ENCODE peak calls at places on chromosomes 16 and 17, in seven cellular contexts. U, X, V, M, S, N and T are unnamed samples.
A peak's percentile ranks its signal among the peaks of the same experiment; 100 is the strongest.

GRCh38 chr17:60720763-60721531 is 43.3 kb downstream of the BCAS3 start:
- DNase-seq in U (no peak), X (no peak), V (peak; percentile 4), M (peak; percentile 63), S (no peak), N (no peak), T (no peak)

GRCh38 chr16:62665269-62665668 is 629.0 kb upstream of the CDH8 start:
- DNase-seq in U (no peak), X (no peak), V (no peak), M (no peak), S (no peak), N (no peak), T (no peak)

GRCh38 chr17:31674305-31674704 is 184.7 kb downstream of the COPRS start:
- DNase-seq in U (peak; percentile 21), X (no peak), V (no peak), M (peak; percentile 77), S (no peak), N (no peak), T (no peak)

GRCh38 chr17:74467221-74467951 is 952 bp downstream of the CD300A start:
- DNase-seq in U (no peak), X (no peak), V (no peak), M (no peak), S (no peak), N (no peak), T (no peak)

GRCh38 chr16:71557299-71557698 is 19.6 kb downstream of the TAT start:
- DNase-seq in U (no peak), X (no peak), V (no peak), M (no peak), S (no peak), N (no peak), T (no peak)

GRCh38 chr17:75010683-75011406 is 1.6 kb upstream of the MRPL58 start:
- DNase-seq in U (no peak), X (no peak), V (no peak), M (peak; percentile 42), S (no peak), N (no peak), T (peak; percentile 27)

GRCh38 chr16:10988164-10988803 is 43.9 kb downstream of the CLEC16A start:
- DNase-seq in U (no peak), X (no peak), V (no peak), M (no peak), S (peak; percentile 18), N (no peak), T (no peak)

GRCh38 chr17:56833023-56833811 is 503 bp downstream of the C17orf67 start:
- DNase-seq in U (no peak), X (peak; percentile 52), V (peak; percentile 59), M (peak; percentile 57), S (peak; percentile 55), N (peak; percentile 68), T (peak; percentile 73)

GRCh38 chr16:72042157-72042660 is 12.1 kb upstream of the HP start:
- DNase-seq in U (no peak), X (peak; percentile 58), V (no peak), M (peak; percentile 40), S (no peak), N (peak; percentile 87), T (no peak)

GRCh38 chr17:83119987-83120864 is 40.8 kb downstream of the METRNL start:
- DNase-seq in U (peak; percentile 57), X (no peak), V (no peak), M (no peak), S (no peak), N (no peak), T (peak; percentile 54)

GRCh38 chr17:1413281-1413791 is 13.3 kb upstream of the YWHAE start:
- DNase-seq in U (no peak), X (peak; percentile 74), V (no peak), M (peak; percentile 85), S (no peak), N (peak; percentile 96), T (peak; percentile 88)

GRCh38 chr16:67594956-67595355 is 32.6 kb downstream of the CTCF start:
- DNase-seq in U (no peak), X (no peak), V (no peak), M (peak; percentile 85), S (no peak), N (peak; percentile 7), T (no peak)

GRCh38 chr16:68642047-68642435 is 3.1 kb upstream of the CDH3 start:
- DNase-seq in U (no peak), X (no peak), V (no peak), M (no peak), S (no peak), N (no peak), T (no peak)

GRCh38 chr17:59641799-59642484 is 22.2 kb downstream of the CLTC start:
- DNase-seq in U (no peak), X (no peak), V (no peak), M (peak; percentile 20), S (no peak), N (no peak), T (no peak)

GRCh38 chr16:23578096-23578830 is 17.9 kb downstream of the NDUFAB1 start:
- DNase-seq in U (no peak), X (no peak), V (no peak), M (no peak), S (no peak), N (no peak), T (no peak)

GRCh38 chr16:55942821-55943220 is 67.6 kb upstream of the CES5A start:
- DNase-seq in U (no peak), X (no peak), V (no peak), M (no peak), S (no peak), N (no peak), T (no peak)

GRCh38 chr17:2292100-2292499 is 11.5 kb downstream of the SMG6 start:
- DNase-seq in U (no peak), X (no peak), V (no peak), M (peak; percentile 79), S (no peak), N (no peak), T (no peak)

GRCh38 chr17:62687997-62688396 is 60.5 kb downstream of the MRC2 start:
- DNase-seq in U (no peak), X (no peak), V (no peak), M (no peak), S (no peak), N (no peak), T (no peak)

GRCh38 chr17:8189041-8189710 is 804 bp downstream of the BORCS6 start:
- DNase-seq in U (no peak), X (no peak), V (no peak), M (peak; percentile 24), S (peak; percentile 11), N (peak; percentile 62), T (peak; percentile 76)

GRCh38 chr16:69318911-69319289 is 7.8 kb downstream of the VPS4A start:
- DNase-seq in U (no peak), X (no peak), V (no peak), M (no peak), S (no peak), N (peak; percentile 51), T (no peak)

GRCh38 chr16:9311303-9311954 is 220.0 kb downstream of the HAPSTR1 start:
- DNase-seq in U (no peak), X (no peak), V (no peak), M (no peak), S (no peak), N (no peak), T (no peak)

GRCh38 chr17:81930142-81931125 is 2.9 kb upstream of the MAFG start:
- DNase-seq in U (no peak), X (peak; percentile 30), V (no peak), M (no peak), S (no peak), N (peak; percentile 85), T (no peak)

GRCh38 chr17:48282303-48282702 is 147.7 kb downstream of the SKAP1 start:
- DNase-seq in U (no peak), X (no peak), V (no peak), M (no peak), S (no peak), N (no peak), T (no peak)

DNA sequence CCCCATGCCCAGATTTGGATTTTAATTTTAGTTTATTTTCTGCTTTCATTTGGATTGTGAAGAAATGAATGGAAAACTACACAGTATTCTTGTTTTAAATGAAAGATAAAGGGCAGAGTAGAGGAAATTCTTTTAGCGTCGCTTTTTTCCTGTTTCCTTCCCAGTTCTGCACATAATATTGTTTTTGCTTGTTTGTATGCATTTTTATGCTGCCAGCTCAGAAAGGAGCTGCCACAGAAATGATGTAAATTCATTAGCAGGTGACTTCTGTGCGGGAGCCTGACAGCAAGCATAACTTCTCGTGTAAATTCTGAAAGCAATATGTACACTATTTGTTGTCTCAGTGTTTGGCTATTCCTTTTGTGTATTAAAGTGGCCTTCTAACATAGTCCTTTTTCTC is 234.6 kb downstream of the PHKB start:
- DNase-seq in U (no peak), X (no peak), V (no peak), M (no peak), S (no peak), N (no peak), T (no peak)
- H3K4me1 ChIP-seq in U (no peaks in the 10 kb centered on the region), X (no peaks in the 10 kb centered on the region), V (no peaks in the 10 kb centered on the region), M (no peaks in the 10 kb centered on the region), S (no peaks in the 10 kb centered on the region), N (no peaks in the 10 kb centered on the region), T (no peaks in the 10 kb centered on the region)

GRCh38 chr16:3304370-3304769 is 860 bp downstream of the TIGD7 start:
- DNase-seq in U (no peak), X (no peak), V (no peak), M (no peak), S (no peak), N (no peak), T (no peak)

GRCh38 chr16:3306078-3306477 is 781 bp downstream of the ZNF75A start:
- DNase-seq in U (no peak), X (no peak), V (no peak), M (no peak), S (no peak), N (no peak), T (no peak)

GRCh38 chr16:3305109-3306068 is at the start of the genes TIGD7 and ZNF75A:
- DNase-seq in U (peak; percentile 88), X (peak; percentile 88), V (peak; percentile 75), M (peak; percentile 94), S (peak; percentile 66), N (peak; percentile 91), T (peak; percentile 72)
- H3K9me3 ChIP-seq in U (peaks cover 51% of the 10 kb centered on the region), X (peaks cover 58% of the 10 kb centered on the region), V (peaks cover 20% of the 10 kb centered on the region), M (peaks cover 2% of the 10 kb centered on the region), S (peaks cover 16% of the 10 kb centered on the region), N (peaks cover 2% of the 10 kb centered on the region), T (no peaks in the 10 kb centered on the region)

GRCh38 chr16:57192146-57192545 is 6.0 kb downstream of the RSPRY1 start:
- DNase-seq in U (no peak), X (no peak), V (no peak), M (peak; percentile 58), S (no peak), N (no peak), T (no peak)

GRCh38 chr16:57194512-57194911 is 8.4 kb downstream of the RSPRY1 start:
- DNase-seq in U (no peak), X (no peak), V (no peak), M (peak; percentile 96), S (no peak), N (no peak), T (no peak)

GRCh38 chr16:57190136-57190535 is 4.0 kb downstream of the RSPRY1 start:
- DNase-seq in U (no peak), X (no peak), V (no peak), M (no peak), S (no peak), N (no peak), T (no peak)

GRCh38 chr16:57191056-57191536 is 5.0 kb downstream of the RSPRY1 start:
- DNase-seq in U (no peak), X (no peak), V (no peak), M (peak; percentile 59), S (no peak), N (no peak), T (no peak)

GRCh38 chr16:57192720-57193486 is 6.8 kb downstream of the RSPRY1 start:
- DNase-seq in U (no peak), X (no peak), V (no peak), M (peak; percentile 80), S (no peak), N (no peak), T (no peak)
- H3K4me1 ChIP-seq in U (peaks cover 34% of the 10 kb centered on the region), X (peaks cover 35% of the 10 kb centered on the region), V (peaks cover 3% of the 10 kb centered on the region), M (peaks cover 22% of the 10 kb centered on the region), S (no peaks in the 10 kb centered on the region), N (peaks cover 45% of the 10 kb centered on the region), T (peaks cover 31% of the 10 kb centered on the region)

GRCh38 chr17:39826334-39826733 is 37.8 kb downstream of the IKZF3 start:
- DNase-seq in U (no peak), X (no peak), V (no peak), M (no peak), S (no peak), N (no peak), T (no peak)
- H3K9me3 ChIP-seq in U (no peaks in the 10 kb centered on the region), X (peaks cover 7% of the 10 kb centered on the region), V (peaks cover 14% of the 10 kb centered on the region), M (no peaks in the 10 kb centered on the region), S (peaks cover 10% of the 10 kb centered on the region), N (no peaks in the 10 kb centered on the region), T (peaks cover 6% of the 10 kb centered on the region)